ENCODE peak calls at places on chromosomes 13 and 19, in seven cellular contexts. N is SK-N-SH, V is GM23248, M is neural progenitor cell, X is PC-3, W is GM23338, P is OCI-LY7. T is an unnamed sample.

GRCh38 chr19:11797491-11797890 is 832 bp upstream of the ZNF491 start:
- DNase-seq in W (peak), P (peak), M (peak), N (peak), V (peak), X (peak), T (peak)

GRCh38 chr19:55255618-55256423 is 3.0 kb downstream of the PPP6R1 start:
- DNase-seq in X (peak), W (no peak), P (peak), M (no peak), N (no peak), V (peak), T (peak)

GRCh38 chr13:41970022-41970421 is 9.1 kb upstream of the VWA8 start:
- DNase-seq in P (no peak), W (no peak), M (no peak), N (no peak), V (no peak), X (no peak), T (no peak)

GRCh38 chr13:33207616-33207964 is 78.0 kb downstream of the STARD13 start:
- DNase-seq in N (no peak), P (no peak), M (no peak), X (no peak), W (no peak), V (peak), T (no peak)

GRCh38 chr13:36839981-36840380 is 21.0 kb downstream of the RFXAP start:
- DNase-seq in N (no peak), M (no peak), V (no peak), W (no peak), X (no peak), P (no peak), T (no peak)

GRCh38 chr13:62331384-62331783 is 915.7 kb upstream of the PCDH20 start:
- DNase-seq in X (no peak), V (no peak), P (no peak), M (no peak), W (no peak), N (no peak), T (no peak)

GRCh38 chr13:59247166-59247565 is 916.6 kb downstream of the DIAPH3 start:
- DNase-seq in M (no peak), W (no peak), P (no peak), V (no peak), N (no peak), X (no peak), T (no peak)

GRCh38 chr13:112124100-112124499 is 57.2 kb downstream of the SOX1 start:
- DNase-seq in W (no peak), N (no peak), V (no peak), P (no peak), M (no peak), X (no peak), T (no peak)

GRCh38 chr19:34994286-34994642 is 5.9 kb upstream of the GRAMD1A start:
- DNase-seq in X (no peak), M (no peak), W (no peak), V (no peak), N (no peak), P (no peak), T (no peak)

GRCh38 chr13:37656247-37656940 is 57.8 kb upstream of the POSTN start:
- DNase-seq in V (peak), N (no peak), P (no peak), W (no peak), X (peak), M (no peak), T (no peak)

GRCh38 chr19:44303976-44304568 is 753 bp downstream of the ZNF235 start:
- DNase-seq in M (peak), P (peak), X (peak), W (peak), V (peak), N (peak), T (no peak)

GRCh38 chr13:29713841-29714240 is 118.4 kb upstream of the SLC7A1 start:
- DNase-seq in X (peak), V (peak), M (no peak), N (peak), W (peak), P (peak), T (no peak)

GRCh38 chr19:47071731-47072130 is 23.3 kb upstream of the TMEM160 start:
- DNase-seq in M (no peak), N (no peak), V (no peak), W (no peak), P (no peak), X (no peak), T (no peak)

GRCh38 chr19:13899912-13900584 is 5.9 kb downstream of the BRME1 start:
- DNase-seq in W (no peak), X (no peak), N (no peak), M (no peak), V (peak), P (no peak), T (no peak)

GRCh38 chr19:13899393-13899792 is 6.5 kb downstream of the BRME1 start:
- DNase-seq in X (no peak), N (no peak), M (no peak), P (no peak), W (no peak), V (no peak), T (no peak)

GRCh38 chr19:13906525-13906904 is 514 bp downstream of the CC2D1A start:
- DNase-seq in V (peak), W (peak), X (peak), M (no peak), P (peak), N (peak), T (peak)

GRCh38 chr19:13905634-13906524 is at the start of the genes BRME1 and CC2D1A:
- DNase-seq in W (peak), X (peak), M (peak), V (peak), N (peak), P (peak), T (peak)

GRCh38 chr19:13902993-13903555 is 2.8 kb downstream of the BRME1 start:
- DNase-seq in M (no peak), P (peak), W (peak), N (peak), V (peak), X (peak), T (peak)
- TF ChIP-seq EZH2phosphoT487 in M (no peak), P (no peak), W (no peak), N (no peak), V (no peak), X (no peak), T (no peak)

GRCh38 chr13:99523838-99524237 is 22.6 kb downstream of the TM9SF2 start:
- DNase-seq in V (no peak), X (peak), N (no peak), P (no peak), M (no peak), W (no peak), T (no peak)
- H3K4me3 ChIP-seq in V (no peak), X (no peak), N (no peak), P (no peak), M (no peak), W (no peak), T (no peak)

DNA sequence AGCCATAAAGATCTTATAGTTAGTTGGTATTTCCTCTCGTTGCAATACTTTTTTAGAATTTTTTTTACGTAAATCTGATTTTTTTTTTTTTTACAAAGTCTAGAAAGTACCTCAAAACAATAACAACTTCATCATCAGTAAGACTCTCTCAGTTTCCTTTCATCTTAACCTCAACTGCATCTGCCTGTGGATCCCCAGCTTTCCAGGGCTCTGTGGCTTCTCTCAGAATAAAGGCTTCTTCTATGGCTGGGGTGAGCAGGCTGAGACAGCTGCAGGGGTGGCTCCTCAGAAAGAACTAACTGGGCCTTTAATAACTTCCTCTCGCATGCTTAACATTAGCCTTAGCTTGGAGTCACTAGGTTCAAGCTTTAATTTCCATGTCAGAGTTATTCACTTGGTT is 4.2 kb downstream of the ZNF506 start:
- DNase-seq in M (no peak), V (no peak), X (no peak), N (no peak), P (no peak), W (no peak), T (no peak)
- TF ChIP-seq EZH2phosphoT487 in M (no peak), V (no peak), X (no peak), N (no peak), P (no peak), W (no peak), T (no peak)

DNA sequence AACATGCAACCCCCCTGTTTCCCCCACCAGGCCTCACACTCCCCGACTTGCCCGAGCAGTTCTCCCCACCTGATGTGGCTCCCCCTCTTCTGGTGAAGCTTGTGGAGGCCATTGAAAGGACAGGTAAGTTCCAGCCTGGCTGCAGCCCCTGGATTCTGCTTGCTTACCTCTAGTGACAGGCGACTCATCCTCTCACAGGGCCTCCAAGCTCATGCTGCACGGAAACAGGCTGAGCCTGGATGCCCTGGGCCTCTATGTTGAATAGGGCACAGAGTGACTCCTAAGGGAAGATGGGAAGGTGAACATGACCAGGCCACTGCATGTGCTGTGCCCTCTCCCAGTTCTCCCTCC is 7.5 kb downstream of the PIK3R2 start:
- DNase-seq in N (no peak), V (peak), W (no peak), P (no peak), X (no peak), M (no peak), T (no peak)
- H3K4me3 ChIP-seq in N (no peak), V (no peak), W (no peak), P (peak), X (no peak), M (no peak), T (peak)